ENCODE peak calls at places on chromosomes 2 and 18, in nine cellular contexts. Y is GM13977; F is RWPE2; H is cardiac muscle cell; E is osteocyte; V is WERI-Rb-1; O is AG09309; P is activated CD8-positive, alpha-beta T cell treated with anti-CD3 and anti-CD28 coated beads for 36 hours; Q is GM13976. G is an unnamed sample.

GRCh38 chr2:15735738-15736326 is 144.2 kb downstream of the DDX1 start:
- DNase-seq in H (no peak), Q (no peak), Y (no peak), F (no peak), E (no peak), P (no peak), V (no peak), O (no peak), G (no peak)

GRCh38 chr2:196927318-196928225 is 1.1 kb upstream of the PGAP1 start:
- DNase-seq in E (no peak), P (peak; percentile 91), F (no peak), H (peak; percentile 74), Q (peak; percentile 34), Y (peak; percentile 40), V (peak; percentile 12), O (peak; percentile 52), G (peak; percentile 23)

GRCh38 chr18:33107511-33107910 is 333.0 kb downstream of the CCDC178 start:
- DNase-seq in H (no peak), O (no peak), V (no peak), P (no peak), Q (no peak), Y (no peak), F (no peak), E (no peak), G (no peak)

GRCh38 chr2:36360834-36361233 is 5.3 kb downstream of the CRIM1 start:
- DNase-seq in V (no peak), E (no peak), F (no peak), P (no peak), Y (no peak), H (no peak), O (no peak), Q (no peak), G (no peak)

GRCh38 chr2:148273158-148273691 is 252.3 kb downstream of the MBD5 start:
- DNase-seq in E (no peak), O (peak; percentile 0), F (no peak), P (no peak), Q (no peak), H (no peak), Y (no peak), V (no peak), G (no peak)

GRCh38 chr2:43021791-43022500 is 204.5 kb downstream of the ZFP36L2 start:
- DNase-seq in E (no peak), F (no peak), Q (no peak), V (no peak), H (no peak), Y (no peak), P (peak; percentile 12), O (no peak), G (no peak)

GRCh38 chr2:167814881-167815718 is 432.3 kb downstream of the STK39 start:
- DNase-seq in F (no peak), Q (no peak), Y (no peak), V (no peak), E (no peak), O (no peak), P (no peak), H (no peak), G (no peak)

GRCh38 chr2:235551965-235552364 is 58.1 kb downstream of the AGAP1 start:
- DNase-seq in H (peak; percentile 47), P (peak; percentile 8), Y (no peak), F (no peak), E (no peak), Q (no peak), V (peak; percentile 69), O (peak; percentile 17), G (no peak)

GRCh38 chr2:37870829-37871228 is 54.3 kb upstream of the RMDN2 start:
- DNase-seq in O (no peak), Q (no peak), F (no peak), H (peak; percentile 51), Y (no peak), E (no peak), P (no peak), V (no peak), G (no peak)

GRCh38 chr2:179354739-179355537 is 90.3 kb upstream of the SESTD1 start:
- DNase-seq in F (no peak), Q (no peak), P (no peak), E (no peak), O (no peak), H (no peak), Y (no peak), V (no peak), G (no peak)

GRCh38 chr2:120477831-120478481 is 132.0 kb downstream of the INHBB start:
- DNase-seq in F (no peak), O (no peak), H (no peak), P (no peak), V (no peak), Q (no peak), Y (no peak), E (no peak), G (no peak)

GRCh38 chr2:187711122-187711521 is 156.9 kb upstream of the TFPI start:
- DNase-seq in Y (no peak), O (no peak), P (no peak), V (no peak), F (no peak), E (no peak), Q (no peak), H (no peak), G (no peak)
- TF ChIP-seq CTCF in Y (no peak), O (no peak), P (no peak), V (no peak), F (no peak), E (no peak), Q (no peak), H (no peak), G (no peak)

GRCh38 chr18:55859116-55859515 is 271.1 kb upstream of the TCF4 start:
- DNase-seq in Y (no peak), Q (no peak), P (no peak), V (no peak), F (no peak), E (no peak), H (no peak), O (no peak), G (no peak)

GRCh38 chr18:55868909-55869308 is 280.9 kb upstream of the TCF4 start:
- DNase-seq in Y (no peak), V (no peak), H (no peak), Q (no peak), O (no peak), F (no peak), E (no peak), P (no peak), G (no peak)

GRCh38 chr18:55861266-55861665 is 273.3 kb upstream of the TCF4 start:
- DNase-seq in P (no peak), Y (no peak), F (no peak), V (no peak), E (no peak), Q (no peak), H (peak; percentile 70), O (no peak), G (no peak)

GRCh38 chr18:55862693-55863485 is 274.9 kb upstream of the TCF4 start:
- DNase-seq in Q (no peak), V (no peak), H (no peak), O (no peak), F (no peak), P (no peak), Y (no peak), E (no peak), G (no peak)

GRCh38 chr18:55863876-55864275 is 275.9 kb upstream of the TCF4 start:
- DNase-seq in Y (no peak), O (peak; percentile 77), V (no peak), H (peak; percentile 52), F (no peak), Q (no peak), P (no peak), E (no peak), G (no peak)
- TF ChIP-seq CTCF in Y (no peak), O (no peak), V (no peak), H (no peak), F (no peak), Q (no peak), P (no peak), E (no peak), G (no peak)

GRCh38 chr2:34486945-34487344 is 887.8 kb upstream of the FAM98A start:
- DNase-seq in V (no peak), E (no peak), Y (no peak), O (no peak), P (no peak), F (no peak), Q (no peak), H (no peak), G (no peak)
- TF ChIP-seq CTCF in V (no peak), E (no peak), Y (no peak), O (no peak), P (no peak), F (no peak), Q (no peak), H (no peak), G (no peak)

DNA sequence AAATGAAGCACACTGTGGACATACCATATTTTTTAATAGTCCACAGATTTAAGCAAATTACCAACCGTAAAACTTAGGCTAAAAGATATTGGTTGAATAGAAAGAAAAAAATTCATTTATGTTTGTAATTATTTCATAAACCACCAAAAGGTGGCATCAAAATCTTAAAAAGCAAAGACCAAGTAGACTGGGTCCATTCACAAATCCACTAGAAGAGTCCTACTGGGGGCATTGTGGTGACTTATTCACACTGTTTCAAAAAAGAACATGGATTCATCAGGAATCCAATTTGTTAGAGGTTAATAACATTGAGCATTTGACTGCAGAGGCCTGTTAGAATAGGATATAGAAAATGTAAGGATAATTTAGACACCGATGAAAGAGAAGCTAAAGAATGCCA is 194.9 kb upstream of the KYNU start:
- DNase-seq in F (no peak), Q (peak; percentile 18), H (peak; percentile 47), V (no peak), E (no peak), P (no peak), O (no peak), Y (no peak), G (no peak)
- TF ChIP-seq CTCF in F (peak; percentile 60), Q (no peak), H (peak; percentile 16), V (no peak), E (peak; percentile 69), P (no peak), O (no peak), Y (no peak), G (no peak)

GRCh38 chr18:9846162-9846915 is 39.4 kb upstream of the TXNDC2 start:
- DNase-seq in Y (no peak), O (no peak), P (no peak), Q (no peak), E (peak; percentile 51), V (no peak), H (peak; percentile 25), F (no peak), G (no peak)
- TF ChIP-seq CTCF in Y (no peak), O (no peak), P (no peak), Q (no peak), E (no peak), V (no peak), H (no peak), F (no peak), G (no peak)

GRCh38 chr2:203733683-203734082 is 27.2 kb downstream of the CD28 start:
- DNase-seq in H (no peak), Q (no peak), P (peak; percentile 44), O (no peak), V (no peak), E (no peak), Y (no peak), F (no peak), G (no peak)
- TF ChIP-seq CTCF in H (no peak), Q (no peak), P (no peak), O (no peak), V (no peak), E (no peak), Y (no peak), F (no peak), G (no peak)